ENCODE peak calls at places on chromosomes 1 and 21, in nine cellular contexts. L is NB4, C is HCT116, M is glutamatergic neuron, G is K562, Y is activated B cell treated with CpG ODN at 0.5 μM for 24 hours, D is psoas muscle, T is pancreas, I is neural crest cell. S is an unnamed sample.
A peak's percentile ranks its signal among the peaks of the same experiment; 100 is the strongest.

GRCh38 chr1:47508900-47509488 is 71.2 kb downstream of the FOXD2 start:
- DNase-seq in I (no peak), L (no peak), Y (no peak), C (no peak), T (no peak), D (no peak), M (no peak), G (no peak), S (no peak)

GRCh38 chr1:231091415-231091814 is 51.4 kb upstream of the FAM89A start:
- DNase-seq in Y (no peak), G (no peak), C (no peak), I (no peak), D (no peak), T (no peak), L (no peak), M (no peak), S (no peak)

GRCh38 chr1:174274884-174275283 is 115.6 kb downstream of the RABGAP1L start:
- DNase-seq in G (no peak), I (no peak), T (no peak), M (no peak), C (no peak), Y (no peak), D (no peak), L (no peak), S (no peak)

GRCh38 chr1:167756760-167757405 is 35.1 kb downstream of the MPZL1 start:
- DNase-seq in G (peak; percentile 74), T (no peak), C (no peak), L (peak; percentile 68), Y (no peak), D (no peak), M (no peak), I (no peak), S (peak; percentile 69)

GRCh38 chr21:39004776-39005605 is 178.3 kb downstream of the PSMG1 start:
- DNase-seq in G (peak; percentile 25), L (peak; percentile 82), C (no peak), T (no peak), I (no peak), M (no peak), Y (no peak), D (peak; percentile 67), S (peak; percentile 89)

GRCh38 chr1:167795810-167796740 is 74.3 kb downstream of the MPZL1 start:
- DNase-seq in I (no peak), T (no peak), D (peak; percentile 62), M (no peak), G (no peak), C (no peak), L (no peak), Y (no peak), S (no peak)

GRCh38 chr1:64984106-64984505 is 17.8 kb upstream of the JAK1 start:
- DNase-seq in L (peak; percentile 55), D (no peak), I (no peak), T (no peak), M (no peak), C (no peak), G (no peak), Y (no peak), S (no peak)

GRCh38 chr1:151356668-151357067 is 9.6 kb upstream of the RFX5 start:
- DNase-seq in G (no peak), T (no peak), M (no peak), Y (no peak), D (no peak), L (no peak), C (no peak), I (no peak), S (no peak)

GRCh38 chr1:25858906-25859789 is at the start of gene AUNIP:
- DNase-seq in I (peak; percentile 83), T (peak; percentile 86), C (peak; percentile 74), M (peak; percentile 86), G (peak; percentile 98), D (peak; percentile 92), L (peak; percentile 93), Y (peak; percentile 90), S (peak; percentile 92)

GRCh38 chr1:152745289-152745704 is 12.5 kb upstream of the KPRP start:
- DNase-seq in L (peak; percentile 28), C (peak; percentile 21), D (no peak), G (no peak), T (no peak), M (no peak), I (no peak), Y (no peak), S (no peak)

GRCh38 chr1:22452401-22452963 is 831 bp downstream of the ZBTB40 start:
- DNase-seq in Y (no peak), I (no peak), M (no peak), C (no peak), T (peak; percentile 48), L (no peak), D (peak; percentile 62), G (no peak), S (peak; percentile 56)

GRCh38 chr1:212486591-212486963 is 53.9 kb downstream of the NENF start:
- DNase-seq in T (no peak), L (no peak), C (no peak), I (no peak), M (no peak), G (no peak), Y (no peak), D (no peak), S (no peak)

GRCh38 chr1:168834225-168834872 is 105.3 kb upstream of the DPT start:
- DNase-seq in T (no peak), C (no peak), G (no peak), Y (no peak), L (no peak), I (no peak), M (no peak), D (no peak), S (peak; percentile 24)

GRCh38 chr1:230682882-230683610 is 30.9 kb downstream of the AGT start:
- DNase-seq in M (no peak), L (no peak), I (no peak), G (no peak), Y (no peak), T (no peak), D (no peak), C (no peak), S (peak; percentile 6)

GRCh38 chr1:206828061-206828460 is 37.4 kb upstream of the IL20 start:
- DNase-seq in C (no peak), Y (no peak), T (no peak), M (no peak), D (no peak), L (no peak), G (no peak), I (no peak), S (peak; percentile 32)

GRCh38 chr1:66575739-66576138 is 41.8 kb downstream of the SGIP1 start:
- DNase-seq in T (no peak), D (no peak), I (no peak), G (no peak), M (no peak), C (no peak), L (no peak), Y (no peak), S (peak; percentile 91)

GRCh38 chr1:31932491-31933316 is 5.5 kb downstream of the PTP4A2 start:
- DNase-seq in L (peak; percentile 57), T (no peak), Y (no peak), I (no peak), M (no peak), G (no peak), C (no peak), D (no peak), S (no peak)

GRCh38 chr1:220734571-220735326 is 13.4 kb upstream of the MTARC2 start:
- DNase-seq in G (no peak), C (no peak), D (no peak), M (no peak), T (no peak), I (no peak), Y (no peak), L (no peak), S (peak; percentile 73)

GRCh38 chr1:239982762-239983161 is 108.9 kb upstream of the FMN2 start:
- DNase-seq in T (no peak), L (no peak), Y (no peak), G (no peak), M (no peak), C (no peak), I (no peak), D (no peak), S (no peak)

GRCh38 chr1:44642255-44642654 is 32.0 kb downstream of the TMEM53 start:
- DNase-seq in T (no peak), D (no peak), I (no peak), L (no peak), M (no peak), Y (no peak), G (no peak), C (no peak), S (no peak)

GRCh38 chr1:245225709-245226464 is 71.1 kb downstream of the KIF26B start:
- DNase-seq in C (no peak), L (no peak), Y (no peak), D (no peak), M (no peak), G (no peak), I (no peak), T (no peak), S (no peak)
- TF ChIP-seq CTCF in C (no peak), L (no peak), Y (no peak), D (no peak), M (no peak), G (no peak), I (no peak), T (no peak), S (no peak)

DNA sequence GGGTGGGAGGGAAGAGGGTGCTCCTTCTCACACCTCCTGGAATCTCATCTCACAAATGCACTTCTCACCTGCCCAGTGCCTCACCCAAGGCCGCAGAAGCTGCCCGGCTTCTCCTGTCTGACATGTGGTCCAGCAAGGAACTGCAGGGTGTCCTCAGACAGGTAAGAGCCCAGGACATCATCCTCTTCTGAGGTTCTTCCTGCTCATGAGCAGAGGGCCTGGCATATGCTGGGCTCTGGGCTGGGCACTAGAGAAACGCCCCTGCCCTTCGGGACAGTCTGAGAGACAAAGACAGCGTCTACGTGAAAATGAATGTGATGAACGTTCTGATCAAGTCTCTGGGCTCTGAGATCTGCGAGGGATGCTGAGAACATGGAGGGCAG is 42.4 kb downstream of the PKP1 start:
- DNase-seq in T (no peak), Y (no peak), M (no peak), I (no peak), C (no peak), L (no peak), G (no peak), D (no peak), S (no peak)
- TF ChIP-seq CTCF in T (no peak), Y (no peak), M (no peak), I (no peak), C (no peak), L (no peak), G (no peak), D (no peak), S (no peak)

DNA sequence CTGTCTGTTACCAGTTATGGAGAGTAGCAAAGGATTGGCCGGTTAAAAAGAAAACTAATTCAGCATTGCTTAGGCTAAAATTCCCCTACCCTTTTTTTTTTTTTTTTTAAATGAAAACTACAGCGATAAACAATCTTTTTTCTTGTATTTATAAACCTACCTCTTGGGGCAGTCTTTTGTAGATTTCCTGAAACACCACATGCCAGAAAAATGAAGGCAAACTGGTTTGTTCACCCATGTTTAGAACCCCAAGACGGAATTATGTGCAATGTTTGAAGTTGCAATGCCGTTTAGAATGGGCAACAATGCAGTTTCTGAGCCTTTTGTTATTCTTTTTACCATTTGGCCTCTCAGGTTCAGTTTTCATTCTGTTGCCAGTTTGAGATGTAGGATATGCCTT is 59.1 kb downstream of the PRDM2 start:
- DNase-seq in Y (no peak), C (peak; percentile 68), G (no peak), D (no peak), M (no peak), L (no peak), I (no peak), T (peak; percentile 38), S (no peak)
- TF ChIP-seq CTCF in Y (no peak), C (peak; percentile 17), G (no peak), D (no peak), M (no peak), L (no peak), I (no peak), T (no peak), S (peak; percentile 6)

GRCh38 chr1:50066806-50067205 is 41.9 kb upstream of the ELAVL4 start:
- DNase-seq in T (no peak), I (no peak), L (no peak), G (no peak), M (no peak), Y (no peak), C (no peak), D (no peak), S (no peak)
- TF ChIP-seq CTCF in T (no peak), I (no peak), L (no peak), G (no peak), M (no peak), Y (no peak), C (no peak), D (no peak), S (no peak)